ENCODE peak calls at places on chromosomes 5 and 9, in four cellular contexts. B is CD8-positive, alpha-beta memory T cell; I is H1; R is endodermal cell. M is an unnamed sample.

GRCh38 chr9:112472996-112473395 is 13.6 kb upstream of the KIAA1958 start:
- DNase-seq in B (no peak), I (no peak), R (no peak), M (no peak)

GRCh38 chr5:76455531-76456132 is 52.5 kb downstream of the IQGAP2 start:
- DNase-seq in B (no peak), I (no peak), R (no peak), M (no peak)

GRCh38 chr5:77316871-77317661 is 106.6 kb downstream of the PDE8B start:
- DNase-seq in R (no peak), I (no peak), B (no peak), M (no peak)

GRCh38 chr5:51892680-51893079 is 509.4 kb downstream of the ISL1 start:
- DNase-seq in B (no peak), I (no peak), R (no peak), M (no peak)

GRCh38 chr5:14749579-14750091 is 85.1 kb downstream of the OTULIN start:
- DNase-seq in B (no peak), R (no peak), I (no peak), M (no peak)

GRCh38 chr5:159978358-159978757 is 30.6 kb upstream of the TTC1 start:
- DNase-seq in R (peak), I (no peak), B (no peak), M (no peak)

GRCh38 chr5:134139891-134140469 is 25.5 kb downstream of the TCF7 start:
- DNase-seq in R (peak), I (no peak), B (no peak), M (no peak)

GRCh38 chr9:127118597-127119318 is 3.7 kb downstream of the ANGPTL2 start:
- DNase-seq in R (no peak), B (no peak), I (no peak), M (no peak)

GRCh38 chr5:172588380-172588779 is 52.7 kb upstream of the NEURL1B start:
- DNase-seq in I (no peak), B (no peak), R (no peak), M (no peak)

GRCh38 chr5:67353500-67353931 is 156.9 kb upstream of the CD180 start:
- DNase-seq in B (no peak), R (no peak), I (no peak), M (no peak)

GRCh38 chr9:75451505-75451904 is 363.2 kb downstream of the OSTF1 start:
- DNase-seq in R (no peak), I (no peak), B (no peak), M (no peak)

GRCh38 chr5:143896981-143897380 is 85.0 kb downstream of the HMHB1 start:
- DNase-seq in B (no peak), I (no peak), R (no peak), M (no peak)

DNA sequence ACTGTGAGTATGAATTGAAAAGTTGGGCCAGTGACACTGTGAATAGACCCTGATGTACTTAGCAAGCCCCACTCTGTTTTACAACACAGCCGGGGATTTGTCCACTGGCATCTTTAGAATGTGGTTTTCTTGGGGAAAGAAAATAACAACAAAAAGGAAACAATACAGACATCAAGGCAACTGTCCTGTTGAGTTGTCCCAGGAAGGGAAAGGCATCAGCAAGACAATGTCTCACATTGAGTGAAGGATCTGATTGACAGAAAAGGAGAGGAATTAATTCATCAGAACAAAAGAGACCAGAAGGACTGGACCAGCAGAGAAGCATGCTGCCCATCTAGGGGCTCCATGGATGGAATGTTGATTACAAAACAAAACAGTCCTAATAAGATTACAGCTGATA is 298.2 kb downstream of the SPOCK1 start:
- DNase-seq in R (peak), B (no peak), I (peak), M (peak)
- H3K27ac ChIP-seq in R (no peak), B (no peak), I (no peak), M (no peak)

GRCh38 chr5:73030995-73031394 is 75.2 kb downstream of the FCHO2 start:
- DNase-seq in B (no peak), I (no peak), R (peak), M (no peak)

GRCh38 chr5:73032635-73033034 is 76.8 kb downstream of the FCHO2 start:
- DNase-seq in B (no peak), R (no peak), I (no peak), M (no peak)

GRCh38 chr5:73028991-73029540 is 73.2 kb downstream of the FCHO2 start:
- DNase-seq in R (no peak), B (no peak), I (no peak), M (no peak)

GRCh38 chr5:73031839-73032238 is 76.0 kb downstream of the FCHO2 start:
- DNase-seq in R (no peak), B (no peak), I (no peak), M (no peak)

GRCh38 chr5:73030531-73030930 is 74.7 kb downstream of the FCHO2 start:
- DNase-seq in B (no peak), I (no peak), R (no peak), M (no peak)
- H3K27ac ChIP-seq in B (no peak), I (no peak), R (peak), M (no peak)

GRCh38 chr9:122088880-122089567 is 4.1 kb downstream of the TTLL11 start:
- DNase-seq in I (no peak), R (no peak), B (no peak), M (no peak)
- H3K27ac ChIP-seq in I (no peak), R (no peak), B (no peak), M (no peak)

DNA sequence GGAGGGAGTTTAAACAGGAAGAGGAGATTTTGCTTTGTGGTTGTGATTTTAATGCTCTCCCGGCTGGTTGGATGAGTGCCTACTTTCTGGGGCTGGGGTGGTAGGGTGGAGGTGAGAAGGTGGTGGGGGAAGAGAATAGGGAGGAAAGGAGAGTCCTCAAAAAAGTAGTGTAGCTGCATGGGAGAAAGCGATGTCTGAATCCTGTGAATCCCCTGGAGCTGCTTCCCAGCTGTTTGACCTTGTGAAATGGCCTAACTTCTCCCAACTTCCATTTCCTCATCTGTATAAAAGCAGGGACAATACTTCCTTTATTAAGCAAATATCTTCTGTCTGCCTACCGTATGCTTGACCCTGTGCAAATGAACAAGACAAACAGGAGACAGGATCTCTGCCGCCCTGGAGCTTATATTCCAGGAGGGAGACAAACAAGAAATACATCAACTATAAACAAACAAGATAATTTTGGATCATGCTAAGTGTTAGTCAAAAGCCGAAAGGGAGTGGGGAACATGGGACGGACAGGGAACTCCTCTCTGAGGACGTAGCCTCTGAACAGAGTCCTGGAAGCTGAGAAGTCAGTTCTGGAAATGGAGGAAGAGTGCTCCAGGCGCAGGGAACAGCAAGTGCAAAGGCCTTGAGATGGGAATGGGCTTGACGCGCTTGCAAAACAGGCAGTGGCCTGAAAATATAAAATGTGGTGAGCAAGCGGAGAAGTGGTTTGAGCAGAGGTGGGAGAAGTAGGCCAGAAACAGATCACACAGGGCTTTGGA is 103.5 kb downstream of the SPRY4 start:
- DNase-seq in R (no peak), B (no peak), I (no peak), M (no peak)
- H3K27ac ChIP-seq in R (no peak), B (no peak), I (no peak), M (no peak)

GRCh38 chr9:113547501-113547900 is 84.0 kb downstream of the RGS3 start:
- DNase-seq in R (no peak), I (no peak), B (no peak), M (no peak)
- H3K27ac ChIP-seq in R (no peak), I (no peak), B (no peak), M (no peak)

GRCh38 chr9:106962615-106963363 is 99.8 kb downstream of the ZNF462 start:
- DNase-seq in I (no peak), B (no peak), R (no peak), M (no peak)
- H3K27ac ChIP-seq in I (no peak), B (no peak), R (peak), M (no peak)

DNA sequence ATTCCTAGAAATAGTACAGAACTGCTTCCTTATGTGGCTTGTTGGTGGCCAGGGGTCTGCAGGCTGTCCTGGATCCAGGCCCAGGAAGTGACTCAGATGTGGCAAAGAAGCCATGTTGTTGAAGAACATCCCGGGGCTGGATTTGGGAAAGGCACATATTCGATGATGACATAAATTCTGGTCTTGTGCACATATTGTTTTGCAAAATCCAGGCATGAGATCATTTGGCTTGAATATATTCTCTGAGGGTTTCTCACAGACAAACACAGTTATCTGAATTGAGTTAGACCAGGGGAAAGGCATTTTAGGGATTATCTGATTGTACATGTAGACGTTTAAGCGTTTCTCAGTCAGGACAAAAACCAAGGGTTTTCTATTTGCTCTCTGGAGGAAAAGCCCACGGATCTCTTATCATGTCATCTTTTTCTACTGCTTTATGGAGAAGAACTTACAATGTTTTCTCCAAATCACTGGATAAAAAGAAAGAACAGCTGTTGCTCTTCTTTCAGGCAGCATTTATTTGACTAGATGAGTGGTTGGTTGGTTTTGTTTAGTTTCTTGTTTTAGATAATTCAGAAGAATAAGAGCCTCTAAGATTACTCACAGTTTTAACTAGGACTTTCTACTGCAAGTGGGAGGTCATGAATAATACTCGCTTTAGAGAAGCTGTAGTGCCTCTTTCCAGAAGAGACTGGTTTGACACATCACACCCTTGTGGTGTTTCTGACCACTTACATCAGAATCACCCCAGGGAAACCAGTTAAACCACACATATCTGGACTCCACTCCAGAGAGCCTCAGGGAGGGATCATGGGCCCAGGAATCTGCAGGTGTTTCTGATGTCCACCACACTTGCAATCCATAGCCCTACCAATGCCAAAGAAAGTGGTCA is 29.5 kb upstream of the LHFPL2 start:
- DNase-seq in B (no peak), R (no peak), I (no peak), M (no peak)
- H3K27ac ChIP-seq in B (peak), R (no peak), I (no peak), M (no peak)

GRCh38 chr9:124780060-124780756 is 3.3 kb downstream of the OLFML2A start:
- DNase-seq in R (peak), I (no peak), B (no peak), M (no peak)
- H3K27ac ChIP-seq in R (no peak), I (peak), B (no peak), M (no peak)

M was measured in iPS DF 6.9.